ENCODE peak calls at places on chromosome X, in nine cellular contexts. G is colonic mucosa; J is B cell; O is activated CD8-positive, alpha-beta memory T cell treated with anti-CD3 and anti-CD28 coated beads for 48 hours; W is right lobe of liver; V is kidney tubule cell; K is iPS-NIHi11; D is SW480; T is GM04504. A is an unnamed sample.

GRCh38 chrX:13473666-13474516 is 95.5 kb upstream of the EGFL6 start:
- DNase-seq in V (no peak), K (no peak), J (peak), O (no peak), W (no peak), G (no peak), D (no peak), T (no peak), A (no peak)

GRCh38 chrX:55593756-55594257 is 29.4 kb upstream of the FOXR2 start:
- DNase-seq in G (no peak), W (no peak), O (no peak), T (no peak), K (no peak), D (no peak), J (no peak), V (no peak), A (no peak)

GRCh38 chrX:40496728-40497127 is 84.0 kb upstream of the ATP6AP2 start:
- DNase-seq in J (no peak), G (no peak), W (no peak), T (no peak), D (no peak), O (no peak), K (no peak), V (no peak), A (no peak)

GRCh38 chrX:66684196-66684595 is 45.3 kb upstream of the EDA2R start:
- DNase-seq in T (no peak), O (no peak), W (no peak), V (no peak), D (no peak), J (no peak), G (no peak), K (no peak), A (no peak)

GRCh38 chrX:85836868-85837267 is 210.5 kb downstream of the CHM start:
- DNase-seq in D (no peak), W (no peak), K (peak), V (peak), G (no peak), O (no peak), T (peak), J (no peak), A (no peak)

GRCh38 chrX:111395132-111395531 is 16.9 kb downstream of the DCX start:
- DNase-seq in G (no peak), V (no peak), D (no peak), W (no peak), K (no peak), J (no peak), O (no peak), T (no peak), A (no peak)

GRCh38 chrX:52983526-52983925 is 25.2 kb upstream of the FAM156A start:
- DNase-seq in O (no peak), V (no peak), G (no peak), D (no peak), W (no peak), T (no peak), K (no peak), J (no peak), A (no peak)

GRCh38 chrX:3268804-3269203 is 77.6 kb downstream of the MXRA5 start:
- DNase-seq in T (peak), D (no peak), G (no peak), K (no peak), V (peak), O (no peak), J (no peak), W (no peak), A (no peak)

GRCh38 chrX:80810365-80810978 is 795 bp upstream of the BRWD3 start:
- DNase-seq in V (peak), G (no peak), W (no peak), K (no peak), D (peak), O (no peak), J (no peak), T (no peak), A (no peak)

GRCh38 chrX:16711219-16712115 is 1.0 kb downstream of the CTPS2 start:
- DNase-seq in G (no peak), V (no peak), K (peak), O (no peak), W (peak), J (no peak), D (peak), T (no peak), A (no peak)

GRCh38 chrX:70313503-70313902 is 23.6 kb downstream of the KIF4A start:
- DNase-seq in W (no peak), V (peak), K (no peak), J (no peak), T (no peak), D (no peak), G (no peak), O (no peak), A (no peak)